ENCODE peak calls at places on chromosomes 1 and 21, in nine cellular contexts. One of them, this sample, is unnamed.

GRCh38 chr1:89351622-89352311 is 12.1 kb upstream of the GBP6 start:
- DNase-seq in neural progenitor cell: no peak
- DNase-seq in CD8-positive, alpha-beta T cell: no peak
- DNase-seq in transverse colon: no peak
- DNase-seq in Panc1: no peak
- DNase-seq in prostate gland: no peak
- DNase-seq in esophagus muscularis mucosa: no peak
- DNase-seq in A549: no peak
- DNase-seq in heart right ventricle: no peak
- DNase-seq in this sample: no peak

GRCh38 chr21:39182484-39183271 is 573 bp downstream of the PSMG1 start:
- DNase-seq in CD8-positive, alpha-beta T cell: no peak
- DNase-seq in neural progenitor cell: no peak
- DNase-seq in esophagus muscularis mucosa: no peak
- DNase-seq in Panc1: no peak
- DNase-seq in transverse colon: peak; percentile 23
- DNase-seq in A549: no peak
- DNase-seq in heart right ventricle: peak; percentile 23
- DNase-seq in prostate gland: peak; percentile 17
- DNase-seq in this sample: no peak

GRCh38 chr1:208309771-208310170 is 65.6 kb upstream of the PLXNA2 start:
- DNase-seq in esophagus muscularis mucosa: no peak
- DNase-seq in CD8-positive, alpha-beta T cell: no peak
- DNase-seq in transverse colon: peak; percentile 14
- DNase-seq in neural progenitor cell: no peak
- DNase-seq in heart right ventricle: no peak
- DNase-seq in prostate gland: no peak
- DNase-seq in Panc1: no peak
- DNase-seq in A549: no peak
- DNase-seq in this sample: no peak

GRCh38 chr1:95650631-95651030 is 416.6 kb downstream of the RWDD3 start:
- DNase-seq in prostate gland: no peak
- DNase-seq in neural progenitor cell: no peak
- DNase-seq in Panc1: no peak
- DNase-seq in transverse colon: no peak
- DNase-seq in esophagus muscularis mucosa: no peak
- DNase-seq in heart right ventricle: no peak
- DNase-seq in CD8-positive, alpha-beta T cell: no peak
- DNase-seq in A549: no peak
- DNase-seq in this sample: no peak

GRCh38 chr21:32403201-32403701 is 9.3 kb upstream of the EVA1C start:
- DNase-seq in transverse colon: peak; percentile 59
- DNase-seq in CD8-positive, alpha-beta T cell: peak; percentile 70
- DNase-seq in esophagus muscularis mucosa: no peak
- DNase-seq in Panc1: no peak
- DNase-seq in heart right ventricle: peak; percentile 78
- DNase-seq in neural progenitor cell: peak; percentile 85
- DNase-seq in A549: peak; percentile 45
- DNase-seq in prostate gland: peak; percentile 65
- DNase-seq in this sample: peak; percentile 91

GRCh38 chr1:43376723-43377235 is 9.0 kb upstream of the ELOVL1 start:
- DNase-seq in Panc1: no peak
- DNase-seq in A549: no peak
- DNase-seq in transverse colon: no peak
- DNase-seq in esophagus muscularis mucosa: no peak
- DNase-seq in CD8-positive, alpha-beta T cell: no peak
- DNase-seq in neural progenitor cell: no peak
- DNase-seq in prostate gland: no peak
- DNase-seq in heart right ventricle: no peak
- DNase-seq in this sample: no peak

GRCh38 chr21:38440746-38441145 is 57.5 kb downstream of the ERG start:
- DNase-seq in prostate gland: no peak
- DNase-seq in transverse colon: no peak
- DNase-seq in heart right ventricle: no peak
- DNase-seq in esophagus muscularis mucosa: no peak
- DNase-seq in A549: peak; percentile 25
- DNase-seq in CD8-positive, alpha-beta T cell: no peak
- DNase-seq in neural progenitor cell: peak; percentile 48
- DNase-seq in Panc1: no peak
- DNase-seq in this sample: peak; percentile 92

GRCh38 chr1:7407980-7408770 is 362.9 kb upstream of the VAMP3 start:
- DNase-seq in prostate gland: no peak
- DNase-seq in Panc1: no peak
- DNase-seq in A549: no peak
- DNase-seq in neural progenitor cell: no peak
- DNase-seq in esophagus muscularis mucosa: peak; percentile 83
- DNase-seq in CD8-positive, alpha-beta T cell: no peak
- DNase-seq in transverse colon: no peak
- DNase-seq in heart right ventricle: peak; percentile 1
- DNase-seq in this sample: no peak

GRCh38 chr1:226738421-226738994 is 574 bp downstream of the ITPKB start:
- DNase-seq in Panc1: no peak
- DNase-seq in transverse colon: peak; percentile 48
- DNase-seq in heart right ventricle: no peak
- DNase-seq in CD8-positive, alpha-beta T cell: peak; percentile 55
- DNase-seq in A549: no peak
- DNase-seq in neural progenitor cell: peak; percentile 70
- DNase-seq in prostate gland: no peak
- DNase-seq in esophagus muscularis mucosa: no peak
- DNase-seq in this sample: peak; percentile 84

GRCh38 chr1:59926381-59927243 is at the start of gene CYP2J2:
- DNase-seq in heart right ventricle: peak; percentile 64
- DNase-seq in CD8-positive, alpha-beta T cell: peak; percentile 32
- DNase-seq in neural progenitor cell: peak; percentile 65
- DNase-seq in esophagus muscularis mucosa: no peak
- DNase-seq in prostate gland: peak; percentile 33
- DNase-seq in transverse colon: peak; percentile 79
- DNase-seq in Panc1: no peak
- DNase-seq in A549: peak; percentile 3
- DNase-seq in this sample: peak; percentile 60

GRCh38 chr1:60903591-60903990 is 178.8 kb upstream of the NFIA start:
- DNase-seq in neural progenitor cell: no peak
- DNase-seq in heart right ventricle: peak; percentile 70
- DNase-seq in CD8-positive, alpha-beta T cell: no peak
- DNase-seq in Panc1: no peak
- DNase-seq in esophagus muscularis mucosa: no peak
- DNase-seq in A549: no peak
- DNase-seq in prostate gland: no peak
- DNase-seq in transverse colon: no peak
- DNase-seq in this sample: peak; percentile 57

GRCh38 chr1:170537798-170538503 is 6.0 kb downstream of the GORAB start:
- DNase-seq in A549: no peak
- DNase-seq in heart right ventricle: no peak
- DNase-seq in CD8-positive, alpha-beta T cell: no peak
- DNase-seq in neural progenitor cell: no peak
- DNase-seq in esophagus muscularis mucosa: no peak
- DNase-seq in transverse colon: no peak
- DNase-seq in prostate gland: no peak
- DNase-seq in Panc1: no peak
- DNase-seq in this sample: peak; percentile 32

GRCh38 chr1:51253691-51254090 is 17.6 kb downstream of the RNF11 start:
- DNase-seq in neural progenitor cell: no peak
- DNase-seq in prostate gland: no peak
- DNase-seq in transverse colon: no peak
- DNase-seq in heart right ventricle: no peak
- DNase-seq in CD8-positive, alpha-beta T cell: no peak
- DNase-seq in A549: no peak
- DNase-seq in esophagus muscularis mucosa: no peak
- DNase-seq in Panc1: no peak
- DNase-seq in this sample: no peak

GRCh38 chr1:225368036-225368552 is 59.7 kb downstream of the LBR start:
- DNase-seq in transverse colon: no peak
- DNase-seq in heart right ventricle: no peak
- DNase-seq in A549: no peak
- DNase-seq in neural progenitor cell: no peak
- DNase-seq in prostate gland: no peak
- DNase-seq in esophagus muscularis mucosa: no peak
- DNase-seq in Panc1: no peak
- DNase-seq in CD8-positive, alpha-beta T cell: no peak
- DNase-seq in this sample: no peak

GRCh38 chr1:30466026-30466425 is 257.4 kb downstream of the MATN1 start:
- DNase-seq in Panc1: no peak
- DNase-seq in neural progenitor cell: no peak
- DNase-seq in A549: no peak
- DNase-seq in esophagus muscularis mucosa: no peak
- DNase-seq in CD8-positive, alpha-beta T cell: no peak
- DNase-seq in heart right ventricle: no peak
- DNase-seq in prostate gland: no peak
- DNase-seq in transverse colon: no peak
- DNase-seq in this sample: no peak

GRCh38 chr1:109804660-109805059 is 40.9 kb upstream of the EPS8L3 start:
- DNase-seq in esophagus muscularis mucosa: no peak
- DNase-seq in neural progenitor cell: no peak
- DNase-seq in transverse colon: no peak
- DNase-seq in A549: no peak
- DNase-seq in heart right ventricle: no peak
- DNase-seq in CD8-positive, alpha-beta T cell: no peak
- DNase-seq in Panc1: no peak
- DNase-seq in prostate gland: no peak
- DNase-seq in this sample: no peak

GRCh38 chr1:54519709-54520108 is 28.3 kb upstream of the ACOT11 start:
- DNase-seq in heart right ventricle: no peak
- DNase-seq in transverse colon: no peak
- DNase-seq in prostate gland: no peak
- DNase-seq in esophagus muscularis mucosa: no peak
- DNase-seq in Panc1: no peak
- DNase-seq in neural progenitor cell: peak; percentile 57
- DNase-seq in CD8-positive, alpha-beta T cell: no peak
- DNase-seq in A549: peak; percentile 47
- DNase-seq in this sample: no peak
- TF ChIP-seq CTCF in heart right ventricle: no peak
- TF ChIP-seq CTCF in transverse colon: no peak
- TF ChIP-seq CTCF in prostate gland: no peak
- TF ChIP-seq CTCF in esophagus muscularis mucosa: no peak
- TF ChIP-seq CTCF in Panc1: no peak
- TF ChIP-seq CTCF in neural progenitor cell: peak; percentile 45
- TF ChIP-seq CTCF in CD8-positive, alpha-beta T cell: no peak
- TF ChIP-seq CTCF in A549: no peak
- TF ChIP-seq CTCF in this sample: no peak

GRCh38 chr1:198545156-198545555 is 4.7 kb upstream of the ATP6V1G3 start:
- DNase-seq in Panc1: no peak
- DNase-seq in prostate gland: no peak
- DNase-seq in CD8-positive, alpha-beta T cell: no peak
- DNase-seq in A549: no peak
- DNase-seq in neural progenitor cell: no peak
- DNase-seq in transverse colon: no peak
- DNase-seq in heart right ventricle: no peak
- DNase-seq in esophagus muscularis mucosa: no peak
- DNase-seq in this sample: no peak

GRCh38 chr1:198542632-198543031 is 2.2 kb upstream of the ATP6V1G3 start:
- DNase-seq in Panc1: no peak
- DNase-seq in A549: no peak
- DNase-seq in heart right ventricle: no peak
- DNase-seq in neural progenitor cell: no peak
- DNase-seq in prostate gland: no peak
- DNase-seq in esophagus muscularis mucosa: no peak
- DNase-seq in CD8-positive, alpha-beta T cell: no peak
- DNase-seq in transverse colon: no peak
- DNase-seq in this sample: no peak

GRCh38 chr1:198544265-198544664 is 3.8 kb upstream of the ATP6V1G3 start:
- DNase-seq in transverse colon: no peak
- DNase-seq in CD8-positive, alpha-beta T cell: no peak
- DNase-seq in heart right ventricle: no peak
- DNase-seq in esophagus muscularis mucosa: no peak
- DNase-seq in A549: no peak
- DNase-seq in prostate gland: no peak
- DNase-seq in neural progenitor cell: no peak
- DNase-seq in Panc1: no peak
- DNase-seq in this sample: no peak

GRCh38 chr1:198541737-198542136 is 1.3 kb upstream of the ATP6V1G3 start:
- DNase-seq in heart right ventricle: no peak
- DNase-seq in prostate gland: no peak
- DNase-seq in transverse colon: no peak
- DNase-seq in A549: no peak
- DNase-seq in neural progenitor cell: no peak
- DNase-seq in CD8-positive, alpha-beta T cell: no peak
- DNase-seq in esophagus muscularis mucosa: no peak
- DNase-seq in Panc1: no peak
- DNase-seq in this sample: no peak

GRCh38 chr1:198543670-198544260 is 3.3 kb upstream of the ATP6V1G3 start:
- DNase-seq in A549: no peak
- DNase-seq in transverse colon: no peak
- DNase-seq in neural progenitor cell: no peak
- DNase-seq in prostate gland: no peak
- DNase-seq in CD8-positive, alpha-beta T cell: no peak
- DNase-seq in heart right ventricle: no peak
- DNase-seq in Panc1: no peak
- DNase-seq in esophagus muscularis mucosa: no peak
- DNase-seq in this sample: no peak
- H3K27ac ChIP-seq in A549: no peak overlapping the region
- H3K27ac ChIP-seq in transverse colon: no peak overlapping the region
- H3K27ac ChIP-seq in neural progenitor cell: no peak overlapping the region
- H3K27ac ChIP-seq in prostate gland: no peak overlapping the region
- H3K27ac ChIP-seq in CD8-positive, alpha-beta T cell: no peak overlapping the region
- H3K27ac ChIP-seq in heart right ventricle: no peak overlapping the region
- H3K27ac ChIP-seq in Panc1: no peak overlapping the region
- H3K27ac ChIP-seq in esophagus muscularis mucosa: no peak overlapping the region
- H3K27ac ChIP-seq in this sample: no peak overlapping the region

DNA sequence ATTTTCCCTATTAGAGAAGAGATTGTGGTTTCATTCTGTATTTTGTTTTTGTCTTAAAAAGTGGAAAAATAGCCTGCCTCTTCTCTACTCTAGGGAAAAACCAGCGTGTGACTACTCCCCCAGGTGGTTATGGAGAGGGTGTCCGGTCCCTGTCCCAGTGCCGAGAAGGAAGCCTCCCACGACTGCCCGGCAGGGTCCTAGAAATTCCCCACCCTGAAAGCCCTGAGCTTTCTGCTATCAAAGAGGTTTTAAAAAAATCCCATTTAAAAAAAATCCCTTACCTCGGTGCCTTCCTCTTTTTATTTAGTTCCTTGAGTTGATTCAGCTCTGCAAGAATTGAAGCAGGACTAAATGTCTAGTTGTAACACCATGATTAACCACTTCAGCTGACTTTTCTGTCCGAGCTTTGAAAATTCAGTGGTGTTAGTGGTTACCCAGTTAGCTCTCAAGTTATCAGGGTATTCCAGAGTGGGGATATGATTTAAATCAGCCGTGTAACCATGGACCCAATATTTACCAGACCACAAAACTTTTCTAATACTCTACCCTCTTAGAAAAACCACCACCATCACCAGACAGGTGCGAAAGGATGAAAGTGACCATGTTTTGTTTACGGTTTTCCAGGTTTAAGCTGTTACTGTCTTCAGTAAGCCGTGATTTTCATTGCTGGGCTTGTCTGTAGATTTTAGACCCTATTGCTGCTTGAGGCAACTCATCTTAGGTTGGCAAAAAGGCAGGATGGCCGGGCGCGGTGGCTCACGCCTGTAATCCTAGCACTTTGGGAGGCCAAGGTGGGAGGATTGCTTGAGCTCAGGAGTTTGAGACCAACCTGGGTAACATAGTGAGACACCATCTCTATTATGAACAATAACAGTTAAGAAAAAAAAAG is 34.9 kb upstream of the TDRD10 start:
- DNase-seq in Panc1: no peak
- DNase-seq in A549: no peak
- DNase-seq in neural progenitor cell: no peak
- DNase-seq in CD8-positive, alpha-beta T cell: no peak
- DNase-seq in heart right ventricle: no peak
- DNase-seq in transverse colon: no peak
- DNase-seq in prostate gland: no peak
- DNase-seq in esophagus muscularis mucosa: no peak
- DNase-seq in this sample: peak; percentile 56
- TF ChIP-seq CTCF in Panc1: no peak
- TF ChIP-seq CTCF in A549: peak; percentile 28
- TF ChIP-seq CTCF in neural progenitor cell: peak; percentile 21
- TF ChIP-seq CTCF in CD8-positive, alpha-beta T cell: no peak
- TF ChIP-seq CTCF in heart right ventricle: no peak
- TF ChIP-seq CTCF in transverse colon: peak; percentile 7
- TF ChIP-seq CTCF in prostate gland: peak; percentile 29
- TF ChIP-seq CTCF in esophagus muscularis mucosa: peak; percentile 48
- TF ChIP-seq CTCF in this sample: peak; percentile 33

GRCh38 chr1:70667771-70668170 is 256.7 kb downstream of the CTH start:
- DNase-seq in neural progenitor cell: no peak
- DNase-seq in esophagus muscularis mucosa: no peak
- DNase-seq in Panc1: no peak
- DNase-seq in heart right ventricle: no peak
- DNase-seq in prostate gland: no peak
- DNase-seq in CD8-positive, alpha-beta T cell: no peak
- DNase-seq in A549: no peak
- DNase-seq in transverse colon: no peak
- DNase-seq in this sample: no peak
- H3K27ac ChIP-seq in neural progenitor cell: no peak overlapping the region
- H3K27ac ChIP-seq in esophagus muscularis mucosa: no peak overlapping the region
- H3K27ac ChIP-seq in Panc1: no peak overlapping the region
- H3K27ac ChIP-seq in heart right ventricle: no peak overlapping the region
- H3K27ac ChIP-seq in prostate gland: no peak overlapping the region
- H3K27ac ChIP-seq in CD8-positive, alpha-beta T cell: no peak overlapping the region
- H3K27ac ChIP-seq in A549: no peak overlapping the region
- H3K27ac ChIP-seq in transverse colon: no peak overlapping the region
- H3K27ac ChIP-seq in this sample: no peak overlapping the region

This sample was measured in osteoblast.